ENCODE peak calls at places on chromosomes 6 and 20, in ten cellular contexts. W is ovary, N is A549, V is heart left ventricle, F is brain microvascular endothelial cell, A is psoas muscle, I is tibial nerve, O is HCT116, K is osteoblast, Q is right lobe of liver. G is an unnamed sample.

GRCh38 chr6:36127462-36128016 is 2.8 kb upstream of the MAPK13 start:
- DNase-seq in A (peak), V (peak), K (peak), Q (peak), F (peak), O (no peak), N (peak), W (no peak), I (no peak), G (peak)

GRCh38 chr6:4291453-4292403 is 156.4 kb upstream of the ECI2 start:
- DNase-seq in K (peak), V (no peak), N (no peak), A (no peak), Q (no peak), W (no peak), I (no peak), O (no peak), F (peak), G (no peak)

GRCh38 chr20:642398-643174 is 10.4 kb downstream of the SRXN1 start:
- DNase-seq in W (peak), Q (no peak), N (peak), I (no peak), V (peak), F (no peak), K (peak), A (peak), O (no peak), G (peak)

GRCh38 chr20:53899351-53900167 is 170.8 kb downstream of the BCAS1 start:
- DNase-seq in O (no peak), Q (no peak), F (no peak), N (peak), A (no peak), K (no peak), W (no peak), V (no peak), I (no peak), G (no peak)

GRCh38 chr20:49594929-49595311 is 27.0 kb upstream of the PTGIS start:
- DNase-seq in A (peak), O (no peak), N (no peak), Q (no peak), I (no peak), K (no peak), W (no peak), F (no peak), V (no peak), G (no peak)

GRCh38 chr6:150377211-150377781 is 8.5 kb downstream of the IYD start:
- DNase-seq in A (no peak), K (no peak), O (no peak), W (no peak), N (no peak), Q (peak), V (peak), I (no peak), F (no peak), G (no peak)

GRCh38 chr6:129621252-129621651 is 88.7 kb downstream of the ARHGAP18 start:
- DNase-seq in V (no peak), Q (no peak), A (peak), O (no peak), N (peak), I (no peak), F (no peak), W (no peak), K (no peak), G (no peak)

GRCh38 chr6:143441680-143442359 is 8.7 kb downstream of the ADAT2 start:
- DNase-seq in W (no peak), V (no peak), A (no peak), N (no peak), O (no peak), K (no peak), F (peak), I (no peak), Q (no peak), G (no peak)

GRCh38 chr20:22052025-22052527 is 346.6 kb downstream of the PAX1 start:
- DNase-seq in A (no peak), Q (no peak), O (no peak), F (no peak), W (no peak), V (no peak), K (no peak), N (no peak), I (no peak), G (no peak)

GRCh38 chr6:111971866-111972532 is 81.9 kb upstream of the CCN6 start:
- DNase-seq in W (no peak), N (no peak), A (no peak), F (no peak), V (no peak), I (no peak), O (no peak), Q (no peak), K (no peak), G (no peak)

GRCh38 chr6:115932481-115932880 is 128.2 kb downstream of the FRK start:
- DNase-seq in I (no peak), N (no peak), F (peak), K (no peak), V (no peak), Q (no peak), W (no peak), O (peak), A (no peak), G (no peak)

GRCh38 chr6:71933881-71934280 is 47.5 kb downstream of the RIMS1 start:
- DNase-seq in W (no peak), V (no peak), N (no peak), Q (no peak), I (no peak), A (no peak), F (no peak), K (no peak), O (no peak), G (no peak)

GRCh38 chr6:20830576-20830975 is 296.3 kb downstream of the CDKAL1 start:
- DNase-seq in F (no peak), N (no peak), W (no peak), Q (no peak), I (no peak), K (no peak), V (no peak), O (no peak), A (no peak), G (no peak)

GRCh38 chr6:138803914-138804313 is 8.0 kb downstream of the ECT2L start:
- DNase-seq in I (no peak), Q (no peak), A (no peak), N (no peak), F (no peak), V (no peak), W (no peak), K (no peak), O (no peak), G (no peak)

GRCh38 chr6:94510877-94511276 is 1066.5 kb upstream of the MANEA start:
- DNase-seq in I (no peak), V (no peak), N (no peak), A (no peak), W (no peak), O (no peak), Q (peak), K (peak), F (no peak), G (peak)

GRCh38 chr6:11772109-11772830 is 6.3 kb downstream of the ADTRP start:
- DNase-seq in F (peak), W (no peak), O (peak), I (peak), N (peak), K (peak), V (no peak), A (no peak), Q (no peak), G (no peak)

GRCh38 chr6:17483391-17484016 is 90.1 kb downstream of the CAP2 start:
- DNase-seq in A (no peak), O (no peak), V (peak), N (no peak), K (no peak), W (no peak), F (no peak), I (no peak), Q (no peak), G (no peak)

GRCh38 chr20:4369798-4370124 is 351.9 kb upstream of the PRND start:
- DNase-seq in I (no peak), A (no peak), F (no peak), V (no peak), Q (no peak), O (no peak), W (no peak), N (no peak), K (no peak), G (no peak)

GRCh38 chr6:55798571-55798970 is 76.8 kb downstream of the BMP5 start:
- DNase-seq in Q (no peak), K (no peak), N (no peak), A (no peak), F (no peak), W (no peak), I (no peak), O (no peak), V (no peak), G (no peak)

GRCh38 chr6:64230530-64230929 is 594.9 kb downstream of the PHF3 start:
- DNase-seq in Q (no peak), W (no peak), K (no peak), V (no peak), O (no peak), N (no peak), F (no peak), I (no peak), A (no peak), G (no peak)

GRCh38 chr20:32454164-32455145 is 96.3 kb downstream of the ASXL1 start:
- DNase-seq in I (no peak), A (peak), W (no peak), Q (peak), N (no peak), K (peak), F (no peak), O (no peak), V (peak), G (peak)

GRCh38 chr6:156791261-156791850 is 14.2 kb downstream of the ARID1B start:
- DNase-seq in O (no peak), I (no peak), K (no peak), Q (no peak), F (peak), W (no peak), N (no peak), V (no peak), A (no peak), G (no peak)

GRCh38 chr20:41956316-41957050 is 338.3 kb upstream of the CHD6 start:
- DNase-seq in A (no peak), Q (no peak), N (peak), V (no peak), O (no peak), W (no peak), K (no peak), F (no peak), I (no peak), G (no peak)

GRCh38 chr20:1965520-1966278 is 28.2 kb downstream of the PDYN start:
- DNase-seq in F (peak), N (peak), V (peak), Q (peak), O (peak), W (peak), A (peak), I (peak), K (peak), G (peak)

GRCh38 chr20:10672579-10673127 is 1.1 kb downstream of the JAG1 start:
- DNase-seq in F (no peak), V (peak), O (no peak), I (no peak), W (peak), K (peak), Q (peak), N (no peak), A (peak), G (peak)

GRCh38 chr6:137043710-137044365 is 927 bp downstream of the IL20RA start:
- DNase-seq in Q (no peak), K (peak), O (no peak), N (peak), W (peak), V (peak), F (peak), A (peak), I (peak), G (no peak)

DNA sequence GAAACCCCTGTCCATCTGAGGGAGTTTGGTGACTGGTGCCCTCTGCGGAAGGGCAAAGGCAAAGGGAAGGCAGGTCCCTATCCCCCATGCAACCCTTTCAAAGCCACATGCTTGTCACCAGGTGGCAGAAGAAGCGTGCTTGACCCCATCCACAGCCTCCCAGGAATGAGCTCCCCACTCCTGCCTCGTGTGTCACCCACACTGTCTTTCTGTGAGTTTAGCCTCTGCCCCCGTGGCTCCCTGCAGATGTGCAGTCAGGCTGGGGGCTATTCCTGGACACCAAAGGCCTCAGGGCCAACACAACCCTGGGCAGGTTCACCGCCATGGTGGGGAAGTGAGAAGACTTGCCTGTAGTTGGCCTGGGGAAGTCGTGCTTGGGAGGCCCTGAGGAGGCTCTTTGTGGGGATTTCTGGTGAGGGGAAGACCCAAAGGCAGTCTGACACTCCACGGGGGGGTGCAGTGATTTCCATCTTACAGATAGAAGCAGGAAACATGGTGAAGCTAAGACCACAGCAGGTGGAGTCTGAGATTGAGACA is 16.6 kb upstream of the PCMTD2 start:
- DNase-seq in V (no peak), F (no peak), I (no peak), O (no peak), W (no peak), Q (peak), A (peak), N (no peak), K (peak), G (peak)
- TF ChIP-seq CTCF in V (no peak), F (no peak), I (no peak), O (no peak), W (no peak), Q (no peak), A (no peak), N (no peak), K (no peak), G (no peak)

GRCh38 chr6:84408028-84408427 is 180.6 kb upstream of the CEP162 start:
- DNase-seq in F (no peak), I (no peak), Q (no peak), O (no peak), K (no peak), W (no peak), V (no peak), A (no peak), N (no peak), G (no peak)

GRCh38 chr6:84399003-84399402 is 171.6 kb upstream of the CEP162 start:
- DNase-seq in F (no peak), K (no peak), N (no peak), V (no peak), W (no peak), I (no peak), O (no peak), A (no peak), Q (no peak), G (no peak)

DNA sequence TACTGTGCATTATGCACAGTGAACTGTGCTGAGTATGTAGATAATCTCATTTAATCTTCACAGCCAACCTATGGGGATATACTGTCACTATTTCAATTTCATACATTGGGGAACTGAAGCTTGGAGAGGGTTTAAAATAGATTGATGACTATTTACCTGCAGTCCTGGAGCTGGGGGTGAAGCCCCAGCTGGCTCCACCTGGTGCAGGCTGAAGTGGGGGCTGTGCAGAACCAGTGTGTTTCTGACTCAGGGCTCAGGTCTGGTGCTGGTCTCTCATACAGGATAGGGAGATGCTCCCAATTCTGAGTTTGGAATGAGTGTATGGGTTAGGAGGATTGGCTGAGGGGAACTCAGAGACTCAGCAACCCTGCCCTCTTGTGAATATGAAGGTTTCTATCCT is 176.1 kb upstream of the CEP162 start:
- DNase-seq in K (no peak), I (no peak), O (no peak), Q (no peak), A (no peak), F (no peak), V (no peak), N (no peak), W (no peak), G (no peak)
- H3K27ac ChIP-seq in K (no peak), I (no peak), O (no peak), Q (no peak), A (no peak), F (no peak), V (no peak), N (no peak), W (no peak), G (no peak)

DNA sequence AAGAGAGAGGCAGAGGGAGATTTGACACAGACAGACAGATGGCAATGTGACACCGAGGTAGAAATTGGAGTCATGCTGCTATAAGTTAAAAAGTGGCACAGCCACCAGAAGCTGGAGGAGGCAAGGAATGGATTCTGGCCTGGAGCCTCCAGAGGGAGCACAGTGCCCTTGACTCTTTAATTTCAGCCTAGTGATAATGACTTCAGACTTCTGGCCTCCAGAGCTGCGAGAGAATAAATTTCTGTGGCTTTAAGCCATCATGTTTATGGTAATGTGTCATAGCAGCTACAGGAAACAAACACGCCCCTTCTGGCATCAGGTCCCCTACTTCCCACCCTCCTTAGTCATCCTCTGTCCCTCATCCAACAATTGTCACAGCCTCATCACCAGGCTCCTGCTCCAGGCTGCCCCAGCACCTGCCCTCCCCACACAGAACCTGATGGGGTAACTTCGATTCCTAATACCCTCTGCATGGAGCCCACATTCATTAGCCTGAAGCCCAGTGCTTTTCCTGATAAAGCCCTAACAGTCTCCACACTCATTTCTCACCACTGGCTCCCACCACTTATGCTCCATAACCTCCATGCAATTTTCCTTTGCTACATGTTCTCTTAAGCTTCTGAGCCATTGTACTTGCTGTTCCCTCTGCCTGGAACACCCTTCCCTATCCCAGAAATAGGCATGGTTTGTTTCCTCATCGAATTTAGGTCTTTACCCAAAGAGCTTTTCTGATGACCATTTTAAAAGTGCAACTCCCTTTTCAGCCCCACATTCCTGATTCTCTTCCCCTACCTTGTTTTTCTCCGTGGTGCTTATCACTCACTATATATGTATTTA is 69.7 kb upstream of the TOX2 start:
- DNase-seq in I (no peak), W (peak), K (peak), N (peak), A (no peak), V (no peak), O (peak), Q (no peak), F (peak), G (no peak)
- TF ChIP-seq CTCF in I (no peak), W (no peak), K (peak), N (peak), A (peak), V (no peak), O (no peak), Q (peak), F (peak), G (peak)

GRCh38 chr6:125843593-125843992 is 52.8 kb downstream of the NCOA7 start:
- DNase-seq in V (no peak), N (no peak), W (no peak), F (no peak), O (no peak), Q (no peak), A (no peak), I (no peak), K (no peak), G (no peak)
- H3K27ac ChIP-seq in V (no peak), N (peak), W (no peak), F (no peak), O (no peak), Q (peak), A (no peak), I (peak), K (no peak), G (no peak)

GRCh38 chr20:14741616-14742015 is 404.2 kb upstream of the FLRT3 start:
- DNase-seq in V (no peak), K (no peak), O (no peak), W (no peak), A (no peak), F (no peak), I (no peak), N (no peak), Q (no peak), G (no peak)
- TF ChIP-seq CTCF in V (no peak), K (no peak), O (no peak), W (no peak), A (no peak), F (no peak), I (no peak), N (no peak), Q (no peak), G (no peak)

GRCh38 chr20:25282034-25282781 is 34.3 kb downstream of the PYGB start:
- DNase-seq in V (peak), A (peak), K (peak), N (no peak), Q (peak), W (peak), I (no peak), F (no peak), O (no peak), G (peak)
- H3K27ac ChIP-seq in V (no peak), A (peak), K (no peak), N (no peak), Q (no peak), W (no peak), I (no peak), F (no peak), O (no peak), G (no peak)

GRCh38 chr6:87736809-87737540 is 34.9 kb upstream of the AKIRIN2 start:
- DNase-seq in F (no peak), O (no peak), Q (no peak), I (no peak), K (no peak), A (no peak), W (no peak), V (no peak), N (no peak), G (no peak)
- TF ChIP-seq CTCF in F (no peak), O (no peak), Q (no peak), I (no peak), K (no peak), A (no peak), W (no peak), V (no peak), N (no peak), G (no peak)

DNA sequence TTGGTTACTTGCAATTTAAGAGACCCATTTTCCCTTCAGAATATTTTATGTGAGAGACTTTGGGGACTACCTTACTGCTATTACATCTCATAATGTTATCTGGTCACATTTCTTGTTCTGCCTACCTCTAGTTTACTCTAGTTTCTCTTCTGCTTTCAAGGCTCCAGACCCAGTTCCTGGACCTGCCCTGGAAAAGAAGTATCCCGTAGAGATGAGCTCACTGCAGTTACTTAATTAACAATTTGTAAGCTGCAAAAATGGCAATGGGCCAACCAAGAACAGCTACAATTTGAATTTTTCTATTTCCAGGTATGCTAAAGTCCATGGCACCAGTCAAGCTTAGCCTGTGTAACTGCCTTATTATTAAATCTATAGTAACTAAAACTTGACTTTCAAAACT is 25.0 kb downstream of the TAB2 start:
- DNase-seq in I (no peak), N (no peak), Q (no peak), V (no peak), F (no peak), K (no peak), W (no peak), O (no peak), A (no peak), G (no peak)
- H3K27ac ChIP-seq in I (no peak), N (no peak), Q (no peak), V (no peak), F (no peak), K (no peak), W (no peak), O (no peak), A (no peak), G (peak)

GRCh38 chr20:8018928-8019177 is 708 bp downstream of the TMX4 start:
- DNase-seq in O (no peak), N (no peak), Q (no peak), K (no peak), V (no peak), F (no peak), W (no peak), A (no peak), I (no peak), G (no peak)
- TF ChIP-seq CTCF in O (no peak), N (no peak), Q (no peak), K (no peak), V (no peak), F (no peak), W (no peak), A (no peak), I (no peak), G (no peak)